ENCODE peak calls at places on chromosomes 7 and 10, in seven cellular contexts. C is IMR-90, G is A549, Y is GM12878, F is H1, D is SK-N-SH, E is HepG2. J is an unnamed sample.

GRCh38 chr10:66928000-66928770 is 2.3 kb downstream of the LRRTM3 start:
- DNase-seq in C (peak; percentile 12), G (no peak), Y (no peak), F (peak; percentile 52), D (peak; percentile 11), E (no peak), J (no peak)

GRCh38 chr7:99949645-99950228 is 20.3 kb upstream of the GJC3 start:
- DNase-seq in C (peak; percentile 6), G (no peak), Y (no peak), F (no peak), D (no peak), E (peak; percentile 21), J (no peak)

GRCh38 chr7:127582361-127582760 is 3.0 kb downstream of the GCC1 start:
- DNase-seq in C (no peak), G (no peak), Y (no peak), F (no peak), D (no peak), E (peak; percentile 70), J (no peak)

GRCh38 chr7:104801022-104801421 is 213.0 kb upstream of the KMT2E start:
- DNase-seq in C (no peak), G (no peak), Y (no peak), F (no peak), D (no peak), E (no peak), J (no peak)

GRCh38 chr7:37382546-37383088 is 66.0 kb downstream of the ELMO1 start:
- DNase-seq in C (no peak), G (no peak), Y (no peak), F (no peak), D (no peak), E (no peak), J (no peak)

GRCh38 chr10:103504181-103504783 is 10.8 kb downstream of the NEURL1 start:
- DNase-seq in C (peak; percentile 94), G (peak; percentile 85), Y (peak; percentile 28), F (no peak), D (peak; percentile 27), E (peak; percentile 89), J (peak; percentile 55)

GRCh38 chr10:120940299-120940900 is 89.2 kb downstream of the WDR11 start:
- DNase-seq in C (no peak), G (no peak), Y (no peak), F (no peak), D (no peak), E (no peak), J (no peak)

GRCh38 chr7:133070562-133070961 is 11.3 kb downstream of the CHCHD3 start:
- DNase-seq in C (no peak), G (no peak), Y (no peak), F (no peak), D (no peak), E (no peak), J (no peak)

GRCh38 chr10:64376169-64376568 is 855.0 kb downstream of the REEP3 start:
- DNase-seq in C (no peak), G (no peak), Y (no peak), F (no peak), D (peak; percentile 9), E (no peak), J (no peak)

GRCh38 chr7:127251048-127251451 is 1.7 kb downstream of the GRM8 start:
- DNase-seq in C (no peak), G (no peak), Y (no peak), F (no peak), D (peak; percentile 45), E (no peak), J (no peak)

GRCh38 chr10:60031664-60032063 is 125.3 kb upstream of the CCDC6 start:
- DNase-seq in C (no peak), G (no peak), Y (peak; percentile 23), F (no peak), D (no peak), E (no peak), J (no peak)

GRCh38 chr10:1736972-1737221 is 428 bp downstream of the ADARB2 start:
- DNase-seq in C (no peak), G (no peak), Y (no peak), F (no peak), D (no peak), E (no peak), J (no peak)

GRCh38 chr10:1735562-1735961 is 1.8 kb downstream of the ADARB2 start:
- DNase-seq in C (no peak), G (no peak), Y (no peak), F (no peak), D (no peak), E (no peak), J (no peak)

GRCh38 chr10:1738950-1739349 is 1.6 kb upstream of the ADARB2 start:
- DNase-seq in C (no peak), G (no peak), Y (peak; percentile 82), F (no peak), D (no peak), E (no peak), J (no peak)

GRCh38 chr10:1736180-1736971 is 949 bp downstream of the ADARB2 start:
- DNase-seq in C (no peak), G (no peak), Y (no peak), F (no peak), D (peak; percentile 63), E (no peak), J (no peak)

GRCh38 chr10:1737222-1738061 is at the start of gene ADARB2:
- DNase-seq in C (no peak), G (no peak), Y (peak; percentile 53), F (peak; percentile 85), D (peak; percentile 89), E (no peak), J (no peak)
- TF ChIP-seq RFX5 in C (no peak), G (no peak), Y (peak; percentile 92), F (no peak), D (peak; percentile 91), E (no peak), J (no peak)

GRCh38 chr10:105963450-105963849 is 1201.1 kb downstream of the SORCS1 start:
- DNase-seq in C (no peak), G (no peak), Y (no peak), F (no peak), D (no peak), E (no peak), J (no peak)
- TF ChIP-seq RFX5 in C (no peak), G (no peak), Y (no peak), F (no peak), D (no peak), E (no peak), J (no peak)

GRCh38 chr7:91288208-91288824 is 24.1 kb downstream of the FZD1 start:
- DNase-seq in C (no peak), G (no peak), Y (no peak), F (peak; percentile 82), D (no peak), E (peak; percentile 16), J (peak; percentile 47)
- TF ChIP-seq RFX5 in C (no peak), G (no peak), Y (no peak), F (no peak), D (no peak), E (no peak), J (no peak)

GRCh38 chr7:157693521-157694388 is 357.0 kb downstream of the DNAJB6 start:
- DNase-seq in C (no peak), G (no peak), Y (no peak), F (peak; percentile 79), D (peak; percentile 58), E (no peak), J (no peak)
- TF ChIP-seq RFX5 in C (no peak), G (no peak), Y (no peak), F (no peak), D (no peak), E (no peak), J (no peak)